ENCODE peak calls at places on chromosomes 11 and 22, in ten cellular contexts. R is substantia nigra, E is pancreas, U is HL-60, Q is right lobe of liver, S is small intestine, T is fibroblast of lung, A is right cardiac atrium, G is hepatocyte, Y is transverse colon. K is an unnamed sample.

GRCh38 chr11:36433896-36434295 is 76.2 kb downstream of the TRAF6 start:
- DNase-seq in E (no peak), Q (no peak), G (no peak), A (no peak), S (no peak), Y (no peak), T (no peak), R (no peak), U (no peak), K (no peak)

GRCh38 chr11:26073646-26074045 is 258.3 kb upstream of the ANO3 start:
- DNase-seq in T (no peak), E (no peak), G (no peak), A (no peak), S (no peak), R (peak; percentile 2), Q (no peak), Y (no peak), U (no peak), K (no peak)

GRCh38 chr11:73229321-73230275 is 11.5 kb downstream of the P2RY2 start:
- DNase-seq in T (no peak), U (no peak), A (peak; percentile 70), G (no peak), E (no peak), Q (no peak), Y (peak; percentile 7), R (no peak), S (no peak), K (peak; percentile 52)

GRCh38 chr22:17369553-17370035 is 334 bp downstream of the CECR2 start:
- DNase-seq in R (peak; percentile 69), Y (peak; percentile 14), U (peak; percentile 16), T (no peak), G (peak; percentile 75), S (no peak), Q (peak; percentile 60), A (peak; percentile 75), E (peak; percentile 31), K (peak; percentile 38)

GRCh38 chr11:128565881-128566280 is 21.5 kb downstream of the ETS1 start:
- DNase-seq in E (no peak), G (peak; percentile 70), U (peak; percentile 77), R (no peak), Q (no peak), Y (peak; percentile 59), A (no peak), T (no peak), S (peak; percentile 96), K (no peak)

GRCh38 chr11:56855217-56855616 is 106.7 kb upstream of the OR9G4 start:
- DNase-seq in G (no peak), T (no peak), E (no peak), Q (no peak), A (no peak), R (no peak), Y (peak; percentile 27), U (no peak), S (peak; percentile 33), K (no peak)

GRCh38 chr22:47607486-47607885 is 845.0 kb downstream of the TBC1D22A start:
- DNase-seq in T (no peak), A (no peak), G (no peak), Y (no peak), Q (no peak), U (no peak), R (no peak), S (no peak), E (no peak), K (no peak)

GRCh38 chr11:72781313-72782080 is 12.3 kb downstream of the STARD10 start:
- DNase-seq in S (no peak), Q (peak; percentile 64), E (peak; percentile 67), R (peak; percentile 84), T (no peak), U (no peak), Y (peak; percentile 64), A (peak; percentile 78), G (peak; percentile 83), K (peak; percentile 45)

GRCh38 chr11:64044730-64045386 is 9.1 kb downstream of the FLRT1 start:
- DNase-seq in T (no peak), U (no peak), A (no peak), R (peak; percentile 44), G (no peak), E (no peak), Q (no peak), Y (no peak), S (no peak), K (no peak)

GRCh38 chr11:103928040-103928555 is 108.3 kb upstream of the DDI1 start:
- DNase-seq in U (no peak), R (no peak), G (no peak), E (no peak), Q (no peak), T (no peak), Y (no peak), A (no peak), S (no peak), K (no peak)

GRCh38 chr11:132704796-132705375 is 827.4 kb downstream of the OPCML start:
- DNase-seq in R (no peak), G (peak; percentile 69), A (no peak), Y (no peak), Q (peak; percentile 28), U (no peak), E (no peak), T (no peak), S (peak; percentile 13), K (no peak)

GRCh38 chr11:40293655-40294342 is 1165.7 kb downstream of the LRRC4C start:
- DNase-seq in T (peak; percentile 94), U (peak; percentile 28), A (peak; percentile 88), S (peak; percentile 56), G (peak; percentile 88), Y (peak; percentile 16), E (peak; percentile 27), Q (peak; percentile 46), R (peak; percentile 58), K (peak; percentile 38)

GRCh38 chr22:42621505-42622002 is 6.9 kb upstream of the POLDIP3 start:
- DNase-seq in E (no peak), A (peak; percentile 90), R (peak; percentile 50), G (peak; percentile 86), Q (peak; percentile 77), T (peak; percentile 60), S (peak; percentile 68), U (no peak), Y (peak; percentile 80), K (peak; percentile 63)

GRCh38 chr11:44548032-44548695 is 17.3 kb upstream of the CD82 start:
- DNase-seq in T (no peak), E (no peak), R (no peak), A (no peak), Q (no peak), Y (no peak), G (no peak), S (no peak), U (no peak), K (no peak)

DNA sequence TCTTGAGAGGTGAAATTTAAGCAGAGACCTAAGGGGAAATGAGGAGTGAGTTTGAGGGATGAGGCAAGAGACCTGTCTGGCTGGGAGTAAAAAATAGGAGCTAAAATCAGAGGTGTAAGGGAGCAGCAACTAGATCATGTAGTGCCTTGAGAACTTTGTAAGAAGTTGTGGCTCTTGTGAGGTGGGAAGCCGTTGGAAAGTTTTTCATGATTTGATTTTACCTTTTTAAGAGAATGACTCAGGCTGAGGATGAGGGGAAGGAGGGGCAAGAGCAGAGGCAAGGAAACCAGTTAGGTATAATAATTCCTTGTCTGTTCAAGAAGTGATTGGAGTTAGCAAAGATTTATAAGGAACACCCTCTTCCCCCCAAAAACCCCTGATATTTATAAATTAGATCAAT is 25.8 kb downstream of the QSER1 start:
- DNase-seq in Y (no peak), A (no peak), Q (no peak), U (no peak), T (peak; percentile 39), E (no peak), G (no peak), S (no peak), R (no peak), K (no peak)
- H3K27ac ChIP-seq in Y (no peak overlapping the region), A (no peak overlapping the region), Q (no peak overlapping the region), U (no peak overlapping the region), T (no peak overlapping the region), E (no peak overlapping the region), G (no peak overlapping the region), S (no peak overlapping the region), R (no peak overlapping the region), K (no peak overlapping the region)

GRCh38 chr11:27717377-27717776 is 17.1 kb upstream of the BDNF start:
- DNase-seq in U (no peak), R (no peak), Y (no peak), T (peak; percentile 21), G (no peak), A (no peak), Q (no peak), E (no peak), S (no peak), K (no peak)
- H3K27ac ChIP-seq in U (no peak overlapping the region), R (no peak overlapping the region), Y (no peak overlapping the region), T (no peak overlapping the region), G (no peak overlapping the region), A (no peak overlapping the region), Q (no peak overlapping the region), E (no peak overlapping the region), S (no peak overlapping the region), K (no peak overlapping the region)

GRCh38 chr22:49035818-49036457 is 791.7 kb downstream of the BRD1 start:
- DNase-seq in Q (no peak), U (no peak), S (no peak), R (no peak), E (no peak), T (no peak), G (no peak), A (no peak), Y (no peak), K (no peak)
- H3K27ac ChIP-seq in Q (no peak overlapping the region), U (no peak overlapping the region), S (no peak overlapping the region), R (no peak overlapping the region), E (no peak overlapping the region), T (no peak overlapping the region), G (no peak overlapping the region), A (no peak overlapping the region), Y (no peak overlapping the region), K (no peak overlapping the region)

GRCh38 chr11:78986305-78986704 is 411.6 kb upstream of the NARS2 start:
- DNase-seq in U (no peak), G (no peak), S (no peak), Y (no peak), A (no peak), T (no peak), Q (no peak), E (no peak), R (no peak), K (no peak)

GRCh38 chr11:78987748-78988147 is 413.1 kb upstream of the NARS2 start:
- DNase-seq in E (no peak), R (no peak), U (no peak), S (no peak), A (no peak), G (no peak), Q (no peak), T (no peak), Y (no peak), K (no peak)

GRCh38 chr11:78995166-78995565 is 420.5 kb upstream of the NARS2 start:
- DNase-seq in A (no peak), G (no peak), Y (no peak), U (no peak), E (no peak), S (no peak), Q (no peak), R (no peak), T (no peak), K (no peak)

GRCh38 chr11:78993800-78994430 is 419.3 kb upstream of the NARS2 start:
- DNase-seq in Q (no peak), A (no peak), T (no peak), Y (no peak), E (no peak), S (no peak), G (no peak), R (no peak), U (no peak), K (no peak)

DNA sequence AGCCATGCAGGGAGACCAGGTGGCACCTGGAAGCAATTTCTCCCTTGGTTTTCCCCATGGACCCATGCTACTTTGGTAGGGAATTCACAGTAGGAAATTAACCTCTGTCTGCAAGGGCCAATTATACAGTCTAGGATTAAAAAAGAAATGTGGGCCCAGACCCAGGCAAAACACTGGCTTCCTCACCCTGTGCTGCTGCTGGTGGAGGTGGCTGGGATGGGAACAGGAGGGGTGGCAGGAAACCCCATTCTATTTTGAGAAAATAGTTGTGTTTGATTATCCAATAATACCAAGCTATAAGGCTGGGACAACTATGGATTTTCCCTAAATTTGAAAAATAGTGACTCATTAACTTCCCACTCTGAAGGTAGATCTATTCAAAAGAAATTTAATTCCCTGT is 417.0 kb upstream of the NARS2 start:
- DNase-seq in Y (no peak), S (no peak), A (no peak), E (no peak), G (no peak), Q (no peak), T (no peak), U (no peak), R (no peak), K (no peak)
- H3K27ac ChIP-seq in Y (no peak overlapping the region), S (no peak overlapping the region), A (no peak overlapping the region), E (no peak overlapping the region), G (no peak overlapping the region), Q (no peak overlapping the region), T (no peak overlapping the region), U (no peak overlapping the region), R (no peak overlapping the region), K (no peak overlapping the region)

K was measured in left ventricle myocardium inferior.